ENCODE peak calls at places on chromosome 21, in seven cellular contexts. Z, L, W, S, N, K and F are unnamed samples.
A peak's percentile ranks its signal among the peaks of the same experiment; 100 is the strongest.

GRCh38 chr21:8991088-8991907 is 1530.1 kb upstream of the TPTE start:
- DNase-seq in Z (no peak), L (peak; percentile 49), W (no peak), S (no peak), N (no peak), K (no peak), F (no peak)

GRCh38 chr21:17492415-17493168 is 20.3 kb upstream of the CXADR start:
- DNase-seq in Z (peak; percentile 85), L (peak; percentile 83), W (no peak), S (no peak), N (no peak), K (no peak), F (no peak)

GRCh38 chr21:33377221-33377620 is 26.0 kb upstream of the IFNGR2 start:
- DNase-seq in Z (no peak), L (no peak), W (no peak), S (no peak), N (no peak), K (no peak), F (no peak)

GRCh38 chr21:43645414-43645891 is 13.8 kb downstream of the HSF2BP start:
- DNase-seq in Z (peak; percentile 72), L (peak; percentile 71), W (peak; percentile 50), S (peak; percentile 72), N (peak; percentile 66), K (no peak), F (no peak)

GRCh38 chr21:46361937-46362336 is 38.0 kb downstream of the PCNT start:
- DNase-seq in Z (no peak), L (no peak), W (no peak), S (no peak), N (no peak), K (no peak), F (no peak)

GRCh38 chr21:36964398-36964797 is 2.1 kb downstream of the HLCS start:
- DNase-seq in Z (no peak), L (no peak), W (no peak), S (no peak), N (no peak), K (no peak), F (no peak)

GRCh38 chr21:29640233-29640554 is 299.6 kb downstream of the GRIK1 start:
- DNase-seq in Z (no peak), L (no peak), W (no peak), S (no peak), N (no peak), K (no peak), F (no peak)

GRCh38 chr21:8992731-8993174 is 1528.6 kb upstream of the TPTE start:
- DNase-seq in Z (no peak), L (peak; percentile 59), W (no peak), S (no peak), N (no peak), K (no peak), F (no peak)

GRCh38 chr21:15003463-15004135 is 61.2 kb downstream of the NRIP1 start:
- DNase-seq in Z (no peak), L (no peak), W (peak; percentile 31), S (no peak), N (peak; percentile 66), K (no peak), F (no peak)

GRCh38 chr21:23977971-23978370 is 1629.3 kb downstream of the MRPL39 start:
- DNase-seq in Z (no peak), L (peak; percentile 30), W (no peak), S (no peak), N (no peak), K (no peak), F (no peak)

GRCh38 chr21:15514073-15514946 is 215.5 kb upstream of the USP25 start:
- DNase-seq in Z (no peak), L (no peak), W (no peak), S (no peak), N (no peak), K (no peak), F (no peak)

GRCh38 chr21:25428537-25428936 is 178.7 kb downstream of the MRPL39 start:
- DNase-seq in Z (peak; percentile 7), L (no peak), W (no peak), S (no peak), N (no peak), K (no peak), F (no peak)

GRCh38 chr21:46108827-46109226 is 10.9 kb downstream of the COL6A2 start:
- DNase-seq in Z (no peak), L (no peak), W (peak; percentile 13), S (no peak), N (no peak), K (no peak), F (peak; percentile 0)

GRCh38 chr21:14120091-14120734 is 90.5 kb downstream of the LIPI start:
- DNase-seq in Z (no peak), L (no peak), W (no peak), S (no peak), N (peak; percentile 59), K (peak; percentile 57), F (no peak)

GRCh38 chr21:37276377-37276776 is 9.2 kb upstream of the VPS26C start:
- DNase-seq in Z (no peak), L (no peak), W (no peak), S (no peak), N (no peak), K (no peak), F (no peak)

GRCh38 chr21:32772281-32773047 is 909 bp upstream of the PAXBP1 start:
- DNase-seq in Z (peak; percentile 24), L (peak; percentile 38), W (no peak), S (no peak), N (peak; percentile 19), K (peak; percentile 65), F (peak; percentile 17)

GRCh38 chr21:43004926-43005325 is 30.6 kb downstream of the PKNOX1 start:
- DNase-seq in Z (no peak), L (no peak), W (no peak), S (no peak), N (no peak), K (no peak), F (no peak)

GRCh38 chr21:17915976-17916375 is 96.8 kb upstream of the C21orf91 start:
- DNase-seq in Z (no peak), L (no peak), W (no peak), S (no peak), N (no peak), K (no peak), F (no peak)

GRCh38 chr21:26148834-26149354 is 21.7 kb downstream of the APP start:
- DNase-seq in Z (peak; percentile 28), L (no peak), W (no peak), S (no peak), N (peak; percentile 48), K (no peak), F (no peak)

GRCh38 chr21:43775190-43775589 is 918 bp downstream of the CSTB start:
- DNase-seq in Z (no peak), L (no peak), W (no peak), S (no peak), N (no peak), K (no peak), F (no peak)

GRCh38 chr21:20404915-20405314 is 593.3 kb upstream of the NCAM2 start:
- DNase-seq in Z (no peak), L (no peak), W (no peak), S (no peak), N (peak; percentile 8), K (no peak), F (no peak)
- H3K9me3 ChIP-seq in Z (peaks cover 19% of the 10 kb centered on the region), L (peaks cover 13% of the 10 kb centered on the region), W (no peaks in the 10 kb centered on the region), S (no peaks in the 10 kb centered on the region), N (no peaks in the 10 kb centered on the region), K (no peaks in the 10 kb centered on the region), F (no peaks in the 10 kb centered on the region)

GRCh38 chr21:31157756-31158155 is 119.5 kb upstream of the KRTAP19-8 start:
- DNase-seq in Z (no peak), L (no peak), W (no peak), S (no peak), N (no peak), K (no peak), F (no peak)
- H3K4me1 ChIP-seq in Z (peaks cover 18% of the 10 kb centered on the region), L (peaks cover 15% of the 10 kb centered on the region), W (no peaks in the 10 kb centered on the region), S (no peaks in the 10 kb centered on the region), N (peaks cover 28% of the 10 kb centered on the region), K (no peaks in the 10 kb centered on the region), F (no peaks in the 10 kb centered on the region)

GRCh38 chr21:10464975-10465374 is 56.4 kb upstream of the TPTE start:
- DNase-seq in Z (no peak), L (no peak), W (no peak), S (no peak), N (no peak), K (no peak), F (no peak)

GRCh38 chr21:10466200-10466599 is 55.2 kb upstream of the TPTE start:
- DNase-seq in Z (no peak), L (no peak), W (no peak), S (no peak), N (no peak), K (no peak), F (no peak)

DNA sequence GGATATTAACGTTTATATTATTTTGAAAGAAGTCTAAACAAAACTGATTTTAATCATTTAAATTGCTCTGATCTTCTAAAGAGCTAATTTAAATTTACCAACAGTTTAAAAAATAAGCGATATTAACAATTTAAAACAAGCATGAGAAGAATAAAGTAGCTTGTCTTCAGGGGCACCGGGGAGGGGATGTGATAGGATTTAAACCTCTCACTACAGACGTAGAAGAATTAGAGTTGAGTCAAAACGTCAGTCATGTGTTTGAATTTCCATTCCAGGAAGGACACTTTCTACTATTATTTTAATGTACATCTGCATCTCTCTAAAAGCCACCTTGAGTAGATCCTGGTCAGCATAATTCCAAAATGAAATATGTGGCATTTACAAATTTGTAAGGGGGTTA is 58.2 kb upstream of the TPTE start:
- DNase-seq in Z (no peak), L (no peak), W (no peak), S (no peak), N (no peak), K (no peak), F (no peak)
- H3K9me3 ChIP-seq in Z (peaks cover 56% of the 10 kb centered on the region), L (peaks cover 12% of the 10 kb centered on the region), W (no peaks in the 10 kb centered on the region), S (no peaks in the 10 kb centered on the region), N (peaks cover 80% of the 10 kb centered on the region), K (no peaks in the 10 kb centered on the region), F (no peaks in the 10 kb centered on the region)

GRCh38 chr21:41727784-41728763 is 38.8 kb downstream of the RIPK4 start:
- DNase-seq in Z (no peak), L (no peak), W (no peak), S (no peak), N (no peak), K (peak; percentile 47), F (no peak)

GRCh38 chr21:41726970-41727783 is 39.7 kb downstream of the RIPK4 start:
- DNase-seq in Z (peak; percentile 93), L (peak; percentile 73), W (no peak), S (peak; percentile 86), N (no peak), K (peak; percentile 49), F (peak; percentile 55)

GRCh38 chr21:41726058-41726558 is 40.7 kb downstream of the RIPK4 start:
- DNase-seq in Z (no peak), L (no peak), W (no peak), S (peak; percentile 35), N (peak; percentile 44), K (peak; percentile 48), F (no peak)

GRCh38 chr21:41726630-41726969 is 40.3 kb downstream of the RIPK4 start:
- DNase-seq in Z (no peak), L (no peak), W (no peak), S (no peak), N (no peak), K (peak; percentile 47), F (no peak)

DNA sequence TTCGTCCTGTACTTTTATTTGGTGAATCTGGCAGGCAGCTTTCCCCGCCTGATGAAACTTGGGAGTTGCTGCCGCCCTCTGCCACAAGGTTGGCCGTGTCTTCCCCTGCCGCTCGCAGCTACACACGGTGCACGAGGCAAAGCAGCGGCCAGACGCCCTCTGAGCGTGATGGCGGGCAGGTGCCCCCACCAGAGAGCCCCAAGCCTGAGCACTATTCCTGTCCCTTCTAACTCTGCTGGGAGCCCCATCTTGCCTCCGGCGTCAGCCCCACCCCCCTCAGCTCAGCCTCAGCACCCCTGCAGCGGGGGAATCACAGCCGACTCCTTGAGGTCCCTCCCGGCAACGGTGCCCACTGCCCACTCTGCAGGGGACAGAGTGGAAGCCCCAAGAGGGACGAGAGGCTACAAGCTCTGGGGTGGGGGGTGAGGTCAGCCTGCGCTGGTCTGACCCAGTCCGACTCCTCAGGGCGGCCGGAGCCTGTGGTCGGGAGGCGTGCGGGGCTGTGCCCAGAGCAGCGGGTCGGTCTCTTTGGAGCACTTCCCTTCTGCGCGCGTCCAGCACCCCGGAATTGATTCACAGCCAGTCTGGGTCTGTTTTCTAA is 41.3 kb downstream of the RIPK4 start:
- DNase-seq in Z (no peak), L (no peak), W (no peak), S (no peak), N (peak; percentile 42), K (peak; percentile 54), F (no peak)
- H3K4me1 ChIP-seq in Z (peaks cover 48% of the 10 kb centered on the region), L (peaks cover 28% of the 10 kb centered on the region), W (no peaks in the 10 kb centered on the region), S (peaks cover 6% of the 10 kb centered on the region), N (peaks cover 4% of the 10 kb centered on the region), K (no peaks in the 10 kb centered on the region), F (peaks cover 7% of the 10 kb centered on the region)